ENCODE peak calls at places on chromosomes 11 and 22, in eight cellular contexts. A is H1, X is A549, S is BJ, L is lower leg skin, E is psoas muscle, J is HFF-Myc, U is astrocyte of the cerebellum. W is an unnamed sample.

GRCh38 chr11:106400949-106401545 is 323.6 kb downstream of the AASDHPPT start:
- DNase-seq in X (no peak), E (no peak), S (no peak), J (no peak), A (no peak), U (no peak), L (no peak), W (no peak)

GRCh38 chr11:7967097-7967496 is 1.9 kb upstream of the NLRP10 start:
- DNase-seq in S (no peak), A (no peak), J (no peak), U (no peak), X (no peak), L (no peak), E (no peak), W (no peak)

GRCh38 chr11:94459576-94459975 is 34.1 kb downstream of the MRE11 start:
- DNase-seq in S (no peak), L (no peak), A (no peak), J (no peak), U (no peak), E (no peak), X (no peak), W (no peak)

GRCh38 chr22:48490513-48491411 is 1336.9 kb downstream of the BRD1 start:
- DNase-seq in S (no peak), J (no peak), L (no peak), U (no peak), A (no peak), X (peak), E (no peak), W (no peak)

GRCh38 chr11:12182650-12183511 is 72.5 kb downstream of the MICAL2 start:
- DNase-seq in E (peak), S (peak), X (peak), J (peak), U (peak), A (no peak), L (no peak), W (peak)

GRCh38 chr11:130677486-130678153 is 229.2 kb downstream of the ADAMTS15 start:
- DNase-seq in X (peak), S (peak), A (peak), J (peak), E (no peak), U (peak), L (no peak), W (peak)

GRCh38 chr11:34890812-34891211 is 25.4 kb downstream of the APIP start:
- DNase-seq in U (peak), L (no peak), A (no peak), S (no peak), E (no peak), J (peak), X (peak), W (no peak)

GRCh38 chr11:96567193-96567592 is 177.4 kb downstream of the JRKL start:
- DNase-seq in S (no peak), J (no peak), E (no peak), X (no peak), A (no peak), L (no peak), U (no peak), W (no peak)

GRCh38 chr22:48936391-48936790 is 891.3 kb downstream of the BRD1 start:
- DNase-seq in S (no peak), J (no peak), E (no peak), X (no peak), A (no peak), U (no peak), L (no peak), W (no peak)

GRCh38 chr22:19715286-19715939 is 1.1 kb downstream of the SEPTIN5 start:
- DNase-seq in U (no peak), X (no peak), A (no peak), S (no peak), L (no peak), J (no peak), E (no peak), W (no peak)

GRCh38 chr11:44760917-44761545 is 34.3 kb downstream of the TSPAN18 start:
- DNase-seq in U (peak), S (peak), J (no peak), E (no peak), X (peak), L (no peak), A (peak), W (peak)

GRCh38 chr11:66820921-66821320 is 22.3 kb upstream of the RCE1 start:
- DNase-seq in A (no peak), S (no peak), J (no peak), L (no peak), E (no peak), X (no peak), U (no peak), W (no peak)

GRCh38 chr22:19631899-19632670 is 82.2 kb upstream of the SEPTIN5 start:
- DNase-seq in X (peak), E (no peak), A (no peak), S (no peak), U (peak), J (no peak), L (no peak), W (peak)

GRCh38 chr22:47918276-47918928 is 1156.0 kb downstream of the TBC1D22A start:
- DNase-seq in S (no peak), X (no peak), L (no peak), A (no peak), E (no peak), U (no peak), J (no peak), W (no peak)

GRCh38 chr11:65316311-65316978 is 1.8 kb downstream of the CDC42EP2 start:
- DNase-seq in A (no peak), L (peak), E (peak), X (peak), U (no peak), S (peak), J (peak), W (peak)

GRCh38 chr11:65314501-65315203 is at the start of gene CDC42EP2:
- DNase-seq in A (no peak), L (peak), J (no peak), X (peak), S (no peak), U (no peak), E (peak), W (peak)

GRCh38 chr11:65315204-65315865 is 669 bp downstream of the CDC42EP2 start:
- DNase-seq in E (peak), L (no peak), A (peak), J (peak), U (no peak), X (peak), S (no peak), W (peak)

GRCh38 chr11:65315866-65316233 is 1.2 kb downstream of the CDC42EP2 start:
- DNase-seq in X (no peak), A (no peak), U (no peak), L (no peak), S (no peak), J (no peak), E (no peak), W (no peak)

GRCh38 chr11:65316979-65317786 is 2.5 kb downstream of the CDC42EP2 start:
- DNase-seq in U (no peak), J (peak), A (no peak), S (no peak), X (peak), L (peak), E (peak), W (peak)
- H3K4me3 ChIP-seq in U (peak), J (peak), A (no peak), S (peak), X (peak), L (no peak), E (peak), W (peak)

DNA sequence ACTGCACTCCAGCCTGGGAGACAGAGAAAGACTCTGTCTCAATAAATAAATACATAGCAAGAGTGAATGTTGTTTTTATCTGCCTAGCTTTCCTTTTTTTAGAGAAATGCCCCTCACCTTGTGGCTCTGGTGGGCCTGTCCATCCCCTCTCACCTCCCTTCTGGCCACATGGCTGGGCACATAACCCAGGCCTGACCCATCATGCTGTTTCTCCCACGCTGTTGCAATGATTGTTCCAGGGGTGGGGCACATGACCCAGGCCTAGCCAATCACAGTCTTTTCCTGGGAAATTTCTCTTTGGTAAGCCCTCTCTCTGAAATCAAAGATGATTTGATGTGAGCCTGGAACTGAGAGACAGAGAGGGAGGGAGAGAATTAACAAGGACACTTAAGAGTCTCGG is 5.5 kb upstream of the CYTH4 start:
- DNase-seq in L (no peak), S (no peak), U (no peak), E (no peak), J (no peak), A (no peak), X (no peak), W (no peak)
- H3K4me3 ChIP-seq in L (no peak), S (no peak), U (no peak), E (no peak), J (no peak), A (no peak), X (no peak), W (no peak)

GRCh38 chr11:85766801-85767200 is 44.1 kb downstream of the SYTL2 start:
- DNase-seq in E (no peak), J (no peak), X (no peak), A (no peak), U (no peak), S (peak), L (no peak), W (no peak)
- H3K4me3 ChIP-seq in E (no peak), J (no peak), X (no peak), A (no peak), U (no peak), S (no peak), L (no peak), W (no peak)

GRCh38 chr11:128482512-128483191 is 104.7 kb downstream of the ETS1 start:
- DNase-seq in S (no peak), L (no peak), U (peak), E (peak), X (no peak), A (no peak), J (no peak), W (peak)
- H3K4me3 ChIP-seq in S (no peak), L (no peak), U (no peak), E (peak), X (no peak), A (no peak), J (no peak), W (peak)

GRCh38 chr11:31240340-31240904 is 129.1 kb downstream of the DCDC1 start:
- DNase-seq in J (no peak), E (no peak), S (no peak), A (no peak), X (peak), L (no peak), U (peak), W (peak)

GRCh38 chr11:31233425-31233824 is 136.1 kb downstream of the DCDC1 start:
- DNase-seq in A (no peak), S (no peak), J (no peak), E (no peak), L (no peak), X (peak), U (no peak), W (no peak)

GRCh38 chr11:31236052-31236652 is 133.4 kb downstream of the DCDC1 start:
- DNase-seq in A (no peak), X (peak), U (no peak), S (no peak), E (no peak), L (no peak), J (no peak), W (no peak)

GRCh38 chr11:31237819-31238771 is 131.4 kb downstream of the DCDC1 start:
- DNase-seq in L (no peak), U (no peak), S (no peak), E (no peak), J (no peak), X (peak), A (peak), W (peak)
- H3K4me3 ChIP-seq in L (no peak), U (no peak), S (no peak), E (no peak), J (no peak), X (no peak), A (no peak), W (no peak)

GRCh38 chr22:27775087-27775697 is 26.4 kb downstream of the MN1 start:
- DNase-seq in A (no peak), L (no peak), J (no peak), E (peak), S (no peak), U (no peak), X (no peak), W (peak)

GRCh38 chr22:27778299-27779090 is 23.1 kb downstream of the MN1 start:
- DNase-seq in U (no peak), S (no peak), J (no peak), E (no peak), L (no peak), X (no peak), A (no peak), W (no peak)

GRCh38 chr22:27775698-27776409 is 25.7 kb downstream of the MN1 start:
- DNase-seq in A (no peak), U (no peak), E (no peak), X (no peak), L (no peak), S (no peak), J (no peak), W (no peak)

GRCh38 chr22:27777128-27777527 is 24.4 kb downstream of the MN1 start:
- DNase-seq in U (no peak), L (no peak), E (no peak), X (no peak), S (no peak), J (no peak), A (no peak), W (no peak)

GRCh38 chr22:27776410-27776958 is 25.1 kb downstream of the MN1 start:
- DNase-seq in X (no peak), A (no peak), J (no peak), E (no peak), U (no peak), L (no peak), S (no peak), W (no peak)
- H3K4me3 ChIP-seq in X (no peak), A (no peak), J (no peak), E (peak), U (no peak), L (no peak), S (no peak), W (no peak)

W was measured in MG63.